ENCODE peak calls at places on chromosomes 4 and X, in five cellular contexts. Q, T, K, G and R are unnamed samples.

GRCh38 chr4:39526810-39527295 is 386 bp downstream of the UGDH start:
- DNase-seq in K (no peak), Q (no peak), G (no peak), T (peak; percentile 24), R (no peak)

GRCh38 chrX:113492895-113493294 is 652.3 kb upstream of the AMOT start:
- DNase-seq in Q (no peak), T (no peak), G (no peak), K (no peak), R (no peak)

GRCh38 chrX:9681422-9681821 is 84.2 kb downstream of the GPR143 start:
- DNase-seq in G (no peak), K (no peak), T (peak; percentile 79), Q (no peak), R (no peak)

GRCh38 chrX:22060451-22060940 is 28.4 kb downstream of the PHEX start:
- DNase-seq in T (peak; percentile 19), Q (no peak), G (no peak), K (no peak), R (no peak)

GRCh38 chr4:68683034-68683433 is 12.6 kb upstream of the UGT2B15 start:
- DNase-seq in Q (no peak), G (no peak), K (no peak), T (no peak), R (no peak)

GRCh38 chrX:69128573-69128972 is 36.7 kb downstream of the PJA1 start:
- DNase-seq in K (no peak), Q (no peak), T (no peak), G (no peak), R (no peak)

GRCh38 chr4:55312491-55313101 is 33.4 kb upstream of the SRD5A3 start:
- DNase-seq in K (peak; percentile 16), G (peak; percentile 7), T (peak; percentile 66), Q (no peak), R (no peak)

GRCh38 chr4:5722328-5722727 is 11.3 kb downstream of the EVC start:
- DNase-seq in G (no peak), T (peak; percentile 53), K (no peak), Q (no peak), R (no peak)

GRCh38 chr4:680565-680930 is 6.2 kb downstream of the MYL5 start:
- DNase-seq in T (no peak), Q (no peak), K (no peak), G (no peak), R (peak; percentile 80)

GRCh38 chr4:65670331-65671031 is at the start of gene EPHA5:
- DNase-seq in K (no peak), Q (peak; percentile 75), T (peak; percentile 87), G (no peak), R (peak; percentile 79)

GRCh38 chrX:49209434-49210251 is 9.7 kb upstream of the SYP start:
- DNase-seq in G (no peak), K (no peak), Q (no peak), T (no peak), R (no peak)

GRCh38 chrX:66200050-66200664 is 36.1 kb downstream of the HEPH start:
- DNase-seq in K (no peak), G (no peak), Q (no peak), T (no peak), R (no peak)

GRCh38 chr4:121728798-121729226 is 32.0 kb upstream of the ANXA5 start:
- DNase-seq in G (no peak), K (no peak), T (peak; percentile 72), Q (no peak), R (no peak)

GRCh38 chr4:92234393-92235176 is 69.2 kb upstream of the GRID2 start:
- DNase-seq in K (no peak), G (no peak), Q (peak; percentile 2), T (peak; percentile 99), R (no peak)

GRCh38 chr4:156547439-156547838 is 424.2 kb downstream of the PDGFC start:
- DNase-seq in Q (no peak), K (no peak), T (peak; percentile 97), G (no peak), R (no peak)

GRCh38 chr4:139167774-139168444 is 9.1 kb downstream of the ELF2 start:
- DNase-seq in K (no peak), T (peak; percentile 82), G (no peak), Q (no peak), R (no peak)

GRCh38 chrX:99398578-99398977 is 1011.5 kb downstream of the PCDH19 start:
- DNase-seq in Q (no peak), T (no peak), K (no peak), G (no peak), R (no peak)

GRCh38 chr4:68271851-68272756 is 26.6 kb upstream of the TMPRSS11B start:
- DNase-seq in T (peak; percentile 68), K (no peak), G (peak; percentile 20), Q (peak; percentile 16), R (no peak)

GRCh38 chrX:106177982-106178321 is 9.8 kb downstream of the PWWP3B start:
- DNase-seq in Q (no peak), T (no peak), G (no peak), K (no peak), R (no peak)

GRCh38 chrX:120736989-120737388 is 107.1 kb upstream of the C1GALT1C1 start:
- DNase-seq in Q (no peak), G (no peak), T (peak; percentile 67), K (no peak), R (no peak)

GRCh38 chr4:60655356-60655755 is 544.8 kb upstream of the ADGRL3 start:
- DNase-seq in Q (no peak), K (no peak), G (no peak), T (no peak), R (no peak)

GRCh38 chrX:40100141-40100536 is 2.4 kb upstream of the BCOR start:
- DNase-seq in K (no peak), T (peak; percentile 50), G (no peak), Q (no peak), R (no peak)

GRCh38 chr4:721261-722171 is 15.9 kb downstream of the PCGF3 start:
- DNase-seq in Q (no peak), K (no peak), G (no peak), T (no peak), R (no peak)

GRCh38 chrX:11472381-11472780 is 179.2 kb downstream of the AMELX start:
- DNase-seq in T (no peak), G (no peak), Q (no peak), K (no peak), R (no peak)

GRCh38 chrX:100924370-100924769 is 4.3 kb downstream of the XKRX start:
- DNase-seq in K (no peak), G (no peak), T (no peak), Q (no peak), R (no peak)

GRCh38 chrX:115332832-115333231 is 43.3 kb downstream of the LUZP4 start:
- DNase-seq in Q (no peak), G (no peak), K (no peak), T (peak; percentile 25), R (no peak)

GRCh38 chr4:65241257-65241997 is 428.9 kb downstream of the EPHA5 start:
- DNase-seq in Q (no peak), G (no peak), T (no peak), K (no peak), R (no peak)

GRCh38 chrX:17475820-17476219 is 100.8 kb downstream of the NHS start:
- DNase-seq in K (no peak), T (no peak), Q (no peak), G (no peak), R (no peak)

GRCh38 chr4:2364654-2365053 is 53.8 kb downstream of the ZFYVE28 start:
- DNase-seq in T (peak; percentile 52), Q (no peak), K (peak; percentile 34), G (no peak), R (peak; percentile 68)

GRCh38 chr4:104128850-104129213 is 365.9 kb downstream of the CXXC4 start:
- DNase-seq in Q (no peak), K (no peak), T (no peak), G (no peak), R (no peak)

GRCh38 chr4:83606898-83607297 is 71.0 kb downstream of the GPAT3 start:
- DNase-seq in K (no peak), G (no peak), Q (no peak), T (no peak), R (no peak)